ENCODE peak calls at places on chromosome 1, in eight cellular contexts. H is uterus, O is prostate gland, Q is lower leg skin, U is IMR-90, F is fibroblast of the aortic adventitia, P is K562, J is ovary. Y is an unnamed sample.

GRCh38 chr1:156064615-156065014 is 3.7 kb downstream of the RAB25 start:
- DNase-seq in H (no peak), O (no peak), Q (no peak), U (no peak), F (no peak), P (no peak), J (no peak), Y (no peak)

GRCh38 chr1:70353641-70354331 is 736 bp downstream of the ANKRD13C start:
- DNase-seq in H (no peak), O (no peak), Q (peak; percentile 31), U (peak; percentile 74), F (peak; percentile 80), P (peak; percentile 26), J (no peak), Y (no peak)

GRCh38 chr1:212040629-212041028 is 5.1 kb downstream of the DTL start:
- DNase-seq in H (no peak), O (no peak), Q (no peak), U (no peak), F (no peak), P (no peak), J (no peak), Y (no peak)

GRCh38 chr1:199264283-199264682 is 625.4 kb downstream of the PTPRC start:
- DNase-seq in H (no peak), O (no peak), Q (no peak), U (no peak), F (no peak), P (no peak), J (no peak), Y (no peak)

GRCh38 chr1:216119600-216119999 is 303.6 kb downstream of the USH2A start:
- DNase-seq in H (no peak), O (no peak), Q (no peak), U (peak; percentile 50), F (peak; percentile 60), P (peak; percentile 9), J (no peak), Y (no peak)

GRCh38 chr1:43577647-43578542 is 47.2 kb downstream of the PTPRF start:
- DNase-seq in H (no peak), O (peak; percentile 69), Q (no peak), U (no peak), F (no peak), P (no peak), J (no peak), Y (no peak)

GRCh38 chr1:32413507-32414185 is 19.4 kb upstream of the BSDC1 start:
- DNase-seq in H (no peak), O (peak; percentile 55), Q (peak; percentile 50), U (peak; percentile 68), F (peak; percentile 76), P (peak; percentile 96), J (peak; percentile 64), Y (no peak)

GRCh38 chr1:16013220-16013907 is 4.5 kb downstream of the HSPB7 start:
- DNase-seq in H (peak; percentile 88), O (peak; percentile 59), Q (no peak), U (peak; percentile 70), F (peak; percentile 70), P (peak; percentile 95), J (peak; percentile 89), Y (peak; percentile 54)

GRCh38 chr1:235649722-235650163 is at the start of gene GNG4:
- DNase-seq in H (no peak), O (peak; percentile 38), Q (no peak), U (no peak), F (no peak), P (no peak), J (peak; percentile 78), Y (no peak)

GRCh38 chr1:184567648-184568047 is 180.8 kb downstream of the C1orf21 start:
- DNase-seq in H (no peak), O (no peak), Q (no peak), U (peak; percentile 11), F (peak; percentile 29), P (no peak), J (no peak), Y (no peak)

GRCh38 chr1:65027699-65028358 is 61.5 kb upstream of the JAK1 start:
- DNase-seq in H (peak; percentile 43), O (peak; percentile 71), Q (peak; percentile 49), U (no peak), F (no peak), P (no peak), J (peak; percentile 43), Y (no peak)

GRCh38 chr1:193416226-193416625 is 229.8 kb upstream of the B3GALT2 start:
- DNase-seq in H (no peak), O (no peak), Q (no peak), U (no peak), F (no peak), P (no peak), J (no peak), Y (no peak)

GRCh38 chr1:202656951-202657646 is 53.2 kb downstream of the SYT2 start:
- DNase-seq in H (no peak), O (no peak), Q (no peak), U (peak; percentile 46), F (peak; percentile 34), P (peak; percentile 58), J (no peak), Y (no peak)
- TF ChIP-seq CTCF in H (no peak), O (no peak), Q (no peak), U (peak; percentile 24), F (peak; percentile 34), P (peak; percentile 49), J (no peak), Y (no peak)

DNA sequence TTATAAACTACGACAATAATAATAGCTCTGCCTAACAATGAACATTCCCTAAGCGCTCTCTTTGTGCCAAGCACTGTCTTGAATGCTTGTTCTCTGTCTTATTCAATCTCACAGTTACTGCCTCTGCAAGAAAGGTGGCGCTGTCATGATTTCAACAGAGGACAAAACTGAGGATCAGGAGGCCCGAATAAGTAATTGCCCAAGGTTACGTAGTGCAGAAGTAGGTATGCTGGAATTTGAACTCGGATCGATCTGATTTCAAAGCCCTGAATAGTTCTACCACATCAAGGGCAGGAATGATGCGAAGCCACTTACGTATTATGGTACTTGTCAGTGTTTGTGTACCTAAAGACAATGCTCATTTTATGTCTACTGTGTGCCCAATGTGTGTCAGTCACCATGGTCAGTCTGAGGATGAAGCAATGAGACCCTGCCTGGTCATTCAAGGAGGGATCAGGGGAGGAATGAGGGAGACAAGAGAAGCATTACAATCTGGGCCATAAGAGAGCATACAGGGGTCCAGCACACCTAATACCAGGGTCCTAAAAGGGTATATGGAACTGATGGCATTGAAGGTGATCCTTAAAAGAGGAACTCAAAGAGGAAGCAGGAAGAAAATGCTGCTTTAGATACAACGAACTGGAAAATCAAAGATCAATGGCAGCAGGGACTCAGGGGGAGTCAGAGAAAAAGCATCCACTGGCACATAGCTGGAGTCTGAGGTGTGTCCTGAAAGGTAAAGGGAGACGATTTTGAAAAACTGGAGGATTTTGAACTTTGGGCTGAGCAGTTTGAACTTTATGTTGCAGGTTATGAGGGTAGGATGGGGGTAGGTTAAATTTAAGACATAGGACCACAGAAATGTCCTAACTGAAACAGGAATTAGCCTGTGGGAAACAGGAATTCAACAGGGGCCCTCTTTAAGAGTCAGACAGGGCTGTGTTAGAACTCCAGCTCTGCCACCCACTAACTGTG is 389.1 kb downstream of the PLPP3 start:
- DNase-seq in H (no peak), O (no peak), Q (no peak), U (no peak), F (no peak), P (peak; percentile 1), J (no peak), Y (no peak)
- TF ChIP-seq CTCF in H (no peak), O (no peak), Q (no peak), U (peak; percentile 8), F (peak; percentile 19), P (peak; percentile 14), J (no peak), Y (no peak)

GRCh38 chr1:54488831-54489626 is 59.0 kb upstream of the ACOT11 start:
- DNase-seq in H (peak; percentile 89), O (peak; percentile 69), Q (peak; percentile 69), U (peak; percentile 49), F (peak; percentile 70), P (peak; percentile 90), J (peak; percentile 92), Y (peak; percentile 95)

GRCh38 chr1:54490361-54491248 is 57.4 kb upstream of the ACOT11 start:
- DNase-seq in H (peak; percentile 36), O (no peak), Q (no peak), U (no peak), F (no peak), P (no peak), J (peak; percentile 42), Y (no peak)

GRCh38 chr1:54488065-54488750 is 59.8 kb upstream of the ACOT11 start:
- DNase-seq in H (peak; percentile 95), O (peak; percentile 89), Q (peak; percentile 87), U (peak; percentile 80), F (peak; percentile 85), P (peak; percentile 98), J (peak; percentile 96), Y (peak; percentile 97)

GRCh38 chr1:54487571-54488050 is 60.4 kb upstream of the ACOT11 start:
- DNase-seq in H (no peak), O (peak; percentile 39), Q (no peak), U (no peak), F (no peak), P (no peak), J (peak; percentile 33), Y (no peak)

DNA sequence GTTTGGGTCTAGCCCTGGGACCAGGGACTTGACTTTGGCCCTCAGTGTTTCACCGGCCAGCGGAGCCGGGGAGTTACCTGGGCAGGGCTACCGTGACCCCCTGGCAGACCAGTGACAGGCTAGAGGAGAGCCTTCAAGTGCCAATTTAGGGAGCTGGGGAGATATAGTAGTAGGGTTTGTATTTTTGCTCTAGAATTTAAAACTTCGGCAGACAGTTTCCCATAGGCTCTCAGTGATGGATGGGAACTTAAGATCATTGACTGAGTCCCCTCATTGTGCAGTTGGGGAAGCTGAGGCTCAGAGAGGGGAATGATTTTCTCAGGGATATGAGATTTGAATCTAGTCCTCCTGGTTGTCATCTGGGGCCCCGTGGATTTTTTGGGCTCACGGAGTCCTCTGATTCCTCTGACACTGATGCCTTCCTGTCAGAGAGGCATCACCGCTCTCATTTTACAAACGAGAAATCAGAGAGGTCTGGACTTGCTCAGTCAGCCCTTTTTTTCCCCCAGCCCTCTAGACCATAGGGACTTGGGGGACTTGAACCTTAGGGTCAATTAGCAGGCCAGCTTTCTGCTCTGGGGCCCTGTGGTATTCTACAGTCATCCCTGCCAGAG is 58.3 kb upstream of the ACOT11 start:
- DNase-seq in H (no peak), O (no peak), Q (no peak), U (no peak), F (no peak), P (no peak), J (no peak), Y (no peak)
- TF ChIP-seq CTCF in H (no peak), O (no peak), Q (no peak), U (no peak), F (no peak), P (peak; percentile 11), J (no peak), Y (peak; percentile 27)

GRCh38 chr1:23354260-23354659 is 10.2 kb upstream of the HNRNPR start:
- DNase-seq in H (no peak), O (no peak), Q (no peak), U (no peak), F (no peak), P (no peak), J (no peak), Y (no peak)
- TF ChIP-seq CTCF in H (no peak), O (no peak), Q (no peak), U (no peak), F (no peak), P (peak; percentile 17), J (no peak), Y (no peak)

GRCh38 chr1:167270230-167270817 is 49.6 kb downstream of the POU2F1 start:
- DNase-seq in H (no peak), O (no peak), Q (no peak), U (no peak), F (no peak), P (no peak), J (no peak), Y (no peak)
- TF ChIP-seq CTCF in H (no peak), O (no peak), Q (no peak), U (no peak), F (no peak), P (no peak), J (no peak), Y (no peak)

Y was measured in mesothelial cell of epicardium.